ENCODE peak calls at places on chromosomes 4 and X, in eight cellular contexts. M is CD8-positive, alpha-beta T cell; T is dorsolateral prefrontal cortex; G is tibial artery; S is BJ; U is astrocyte of the spinal cord; B is GM06990; Q is mucosa of descending colon. Z is an unnamed sample.

GRCh38 chr4:143021384-143021783 is 163.3 kb upstream of the USP38 start:
- DNase-seq in T (no peak), M (no peak), B (peak), S (no peak), G (no peak), U (no peak), Q (no peak), Z (no peak)

GRCh38 chr4:94500696-94501095 is 49.0 kb downstream of the PDLIM5 start:
- DNase-seq in U (no peak), G (no peak), M (no peak), B (no peak), Q (no peak), S (no peak), T (no peak), Z (no peak)

GRCh38 chrX:138925330-138925729 is 213.8 kb upstream of the FGF13 start:
- DNase-seq in S (peak), U (peak), B (no peak), Q (no peak), T (no peak), M (no peak), G (no peak), Z (no peak)

GRCh38 chr4:150089732-150090131 is 11.5 kb downstream of the DCLK2 start:
- DNase-seq in U (peak), S (no peak), T (no peak), G (no peak), M (no peak), Q (no peak), B (no peak), Z (no peak)

GRCh38 chrX:68428431-68428830 is 4.9 kb downstream of the OPHN1 start:
- DNase-seq in M (no peak), T (no peak), U (peak), B (no peak), S (no peak), G (no peak), Q (no peak), Z (no peak)

GRCh38 chr4:119046263-119046662 is 89.4 kb upstream of the MYOZ2 start:
- DNase-seq in G (peak), U (no peak), S (no peak), B (no peak), M (no peak), Q (peak), T (no peak), Z (no peak)

GRCh38 chrX:107672955-107673378 is 44.7 kb downstream of the PRPS1 start:
- DNase-seq in U (peak), Q (peak), M (peak), B (peak), G (peak), T (no peak), S (peak), Z (no peak)

GRCh38 chrX:82626978-82627377 is 881.1 kb upstream of the POU3F4 start:
- DNase-seq in T (no peak), U (no peak), B (no peak), Q (no peak), G (no peak), M (no peak), S (no peak), Z (no peak)

GRCh38 chrX:142663330-142664095 is 362.2 kb upstream of the SPANXN4 start:
- DNase-seq in U (no peak), M (no peak), T (no peak), G (no peak), S (no peak), Q (no peak), B (no peak), Z (no peak)

GRCh38 chr4:74166135-74166534 is 8.2 kb downstream of the MTHFD2L start:
- DNase-seq in M (no peak), S (no peak), U (no peak), G (no peak), B (no peak), T (no peak), Q (no peak), Z (no peak)

GRCh38 chr4:151727365-151727764 is 33.4 kb downstream of the GATB start:
- DNase-seq in T (no peak), G (no peak), S (no peak), M (no peak), U (no peak), Q (no peak), B (no peak), Z (no peak)

GRCh38 chrX:111445485-111445884 is 33.5 kb upstream of the DCX start:
- DNase-seq in U (peak), M (no peak), G (no peak), B (peak), T (no peak), S (no peak), Q (no peak), Z (peak)

DNA sequence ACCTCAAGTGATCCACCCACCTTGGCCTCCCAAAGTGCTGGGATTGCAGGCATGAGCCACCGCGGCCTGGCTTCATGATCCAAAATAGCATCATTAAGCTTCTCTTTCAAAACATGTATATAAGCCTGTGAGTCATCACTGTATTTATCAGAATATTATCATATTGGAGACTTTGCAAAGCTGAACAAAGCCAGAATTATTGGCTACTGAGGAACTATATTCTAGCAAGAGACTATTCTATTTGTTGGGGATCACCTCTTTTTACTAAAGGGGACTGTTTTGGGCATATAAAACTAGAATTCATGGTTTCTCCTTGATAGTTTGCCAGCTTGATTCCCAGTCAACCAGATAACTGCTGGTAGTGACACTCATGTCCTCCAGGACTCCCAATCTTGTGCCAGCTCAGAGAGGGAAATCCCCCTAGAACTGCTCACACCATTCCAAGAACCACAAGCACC is 40.1 kb downstream of the TET2 start:
- DNase-seq in U (peak), T (no peak), Q (no peak), S (no peak), B (no peak), G (no peak), M (no peak), Z (peak)
- H3K4me3 ChIP-seq in U (no peak), T (no peak), Q (no peak), S (no peak), B (no peak), G (no peak), M (no peak), Z (no peak)

DNA sequence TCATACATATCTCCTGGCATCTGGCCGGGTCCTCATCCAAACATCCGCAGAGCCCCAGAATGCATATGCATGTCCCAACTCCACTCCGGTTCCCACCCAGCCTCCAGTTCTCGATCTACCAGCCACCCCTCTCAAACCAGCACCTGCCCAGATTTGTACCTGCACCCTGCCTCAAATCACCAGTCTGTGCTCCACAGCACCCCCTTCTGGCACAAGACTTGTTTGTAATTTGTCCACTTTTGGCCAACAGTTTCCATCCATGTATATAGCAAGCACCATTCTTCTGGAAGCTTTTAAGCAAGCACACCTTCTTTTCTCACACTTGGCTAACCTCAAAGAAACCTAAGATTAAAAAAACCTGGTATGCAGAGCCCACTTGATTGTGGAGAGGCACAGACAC is 644.1 kb downstream of the MID1IP1 start:
- DNase-seq in T (no peak), B (no peak), M (peak), Q (no peak), S (no peak), U (no peak), G (no peak), Z (no peak)
- TF ChIP-seq CTCF in T (no peak), B (peak), M (peak), Q (no peak), S (no peak), U (peak), G (peak), Z (peak)

DNA sequence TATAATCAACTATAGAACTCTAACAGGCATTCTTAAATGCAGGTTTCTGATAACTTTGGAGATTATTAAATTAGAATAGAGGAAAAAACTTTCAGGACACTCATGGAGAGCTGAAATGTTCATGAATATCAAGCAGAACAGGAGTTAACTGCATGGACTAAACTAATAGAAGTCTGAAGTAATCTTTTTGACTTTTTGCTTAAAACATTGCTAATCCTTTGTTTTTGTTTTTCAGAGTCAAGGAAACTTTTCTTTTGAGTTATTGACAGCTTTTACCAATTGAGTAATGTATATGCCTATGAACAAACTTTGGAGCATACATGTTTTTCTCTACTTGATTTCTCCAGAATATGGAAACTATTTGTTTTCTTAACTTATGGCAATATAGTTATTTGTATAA is 112.5 kb downstream of the EIF4E start:
- DNase-seq in B (no peak), U (no peak), M (no peak), Q (no peak), S (no peak), T (no peak), G (no peak), Z (no peak)
- H3K4me3 ChIP-seq in B (no peak), U (no peak), M (no peak), Q (no peak), S (no peak), T (no peak), G (no peak), Z (no peak)

GRCh38 chr4:134691915-134692314 is 490.3 kb upstream of the PABPC4L start:
- DNase-seq in Q (no peak), U (peak), S (peak), G (no peak), T (no peak), M (no peak), B (no peak), Z (peak)

GRCh38 chr4:134700251-134700650 is 498.7 kb upstream of the PABPC4L start:
- DNase-seq in G (no peak), U (no peak), M (no peak), B (no peak), Q (no peak), S (no peak), T (no peak), Z (no peak)

GRCh38 chr4:134695433-134695832 is 493.8 kb upstream of the PABPC4L start:
- DNase-seq in M (no peak), Q (no peak), U (no peak), B (no peak), S (no peak), G (no peak), T (no peak), Z (no peak)
- TF ChIP-seq CTCF in M (no peak), Q (no peak), U (no peak), B (no peak), S (no peak), G (no peak), T (no peak), Z (peak)

GRCh38 chr4:87524456-87524855 is 4.7 kb downstream of the SPARCL1 start:
- DNase-seq in B (no peak), M (no peak), S (no peak), G (no peak), T (no peak), Q (no peak), U (no peak), Z (no peak)

GRCh38 chr4:87525636-87526035 is 3.5 kb downstream of the SPARCL1 start:
- DNase-seq in T (no peak), M (no peak), G (no peak), U (no peak), S (no peak), Q (no peak), B (no peak), Z (peak)

GRCh38 chr4:87527446-87528240 is 1.5 kb downstream of the SPARCL1 start:
- DNase-seq in M (no peak), U (no peak), T (no peak), Q (no peak), B (no peak), G (no peak), S (no peak), Z (no peak)

GRCh38 chr4:87521757-87522374 is 7.3 kb downstream of the SPARCL1 start:
- DNase-seq in Q (no peak), G (no peak), S (no peak), M (no peak), U (peak), B (peak), T (no peak), Z (no peak)

GRCh38 chr4:87523307-87523706 is 5.9 kb downstream of the SPARCL1 start:
- DNase-seq in S (no peak), Q (no peak), M (no peak), B (no peak), G (no peak), U (no peak), T (no peak), Z (no peak)
- H3K4me3 ChIP-seq in S (no peak), Q (no peak), M (no peak), B (no peak), G (no peak), U (no peak), T (peak), Z (no peak)

DNA sequence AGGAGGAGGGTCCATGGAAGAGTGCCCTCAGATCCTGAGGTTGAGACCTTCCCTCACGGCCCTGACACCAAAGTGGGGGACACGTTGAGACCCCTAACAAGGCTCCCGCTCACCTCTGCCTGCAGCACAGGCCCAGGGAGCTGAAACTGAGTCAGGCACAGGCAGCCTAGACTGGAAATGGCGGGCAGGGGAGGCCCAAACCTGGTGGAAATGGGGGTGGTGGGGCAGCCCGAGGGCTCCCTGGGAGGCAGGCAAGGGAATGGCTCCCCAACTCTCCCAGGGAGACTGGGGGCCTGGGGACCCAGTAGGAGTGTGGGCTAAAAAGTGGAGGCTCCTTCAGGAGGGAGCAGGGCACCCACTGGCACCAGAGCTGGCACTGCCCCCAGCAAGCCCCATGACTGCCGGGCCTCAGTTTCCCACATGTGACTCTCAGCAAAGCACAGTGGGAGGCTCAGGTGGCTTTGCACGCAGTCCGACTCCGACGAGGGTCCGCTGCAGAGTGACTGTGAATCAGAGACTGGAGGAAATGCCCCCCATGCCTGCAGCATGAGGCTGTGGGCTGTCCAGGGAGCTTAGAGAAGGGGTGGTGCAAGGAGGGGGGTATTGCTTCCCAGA is 5.9 kb downstream of the NKX1-1 start:
- DNase-seq in S (no peak), B (no peak), U (no peak), T (peak), G (no peak), M (no peak), Q (peak), Z (no peak)
- TF ChIP-seq CTCF in S (no peak), B (no peak), U (no peak), T (no peak), G (no peak), M (no peak), Q (no peak), Z (no peak)

GRCh38 chr4:87557348-87557747 is 28.2 kb upstream of the SPARCL1 start:
- DNase-seq in T (no peak), B (no peak), G (no peak), S (no peak), Q (no peak), U (no peak), M (no peak), Z (no peak)

GRCh38 chr4:87560802-87561201 is 31.6 kb upstream of the SPARCL1 start:
- DNase-seq in U (no peak), M (no peak), T (no peak), B (no peak), Q (no peak), G (no peak), S (no peak), Z (no peak)

GRCh38 chr4:87555751-87556619 is 26.8 kb upstream of the SPARCL1 start:
- DNase-seq in Q (no peak), M (no peak), S (peak), B (no peak), U (peak), T (no peak), G (peak), Z (peak)

GRCh38 chr4:87559090-87559837 is 30.1 kb upstream of the SPARCL1 start:
- DNase-seq in G (no peak), B (peak), S (no peak), M (peak), Q (no peak), T (no peak), U (no peak), Z (no peak)
- H3K4me3 ChIP-seq in G (no peak), B (no peak), S (no peak), M (no peak), Q (no peak), T (no peak), U (no peak), Z (no peak)

GRCh38 chrX:14347523-14347922 is 181.8 kb upstream of the GLRA2 start:
- DNase-seq in T (no peak), S (no peak), U (no peak), M (no peak), Q (no peak), G (no peak), B (no peak), Z (no peak)

DNA sequence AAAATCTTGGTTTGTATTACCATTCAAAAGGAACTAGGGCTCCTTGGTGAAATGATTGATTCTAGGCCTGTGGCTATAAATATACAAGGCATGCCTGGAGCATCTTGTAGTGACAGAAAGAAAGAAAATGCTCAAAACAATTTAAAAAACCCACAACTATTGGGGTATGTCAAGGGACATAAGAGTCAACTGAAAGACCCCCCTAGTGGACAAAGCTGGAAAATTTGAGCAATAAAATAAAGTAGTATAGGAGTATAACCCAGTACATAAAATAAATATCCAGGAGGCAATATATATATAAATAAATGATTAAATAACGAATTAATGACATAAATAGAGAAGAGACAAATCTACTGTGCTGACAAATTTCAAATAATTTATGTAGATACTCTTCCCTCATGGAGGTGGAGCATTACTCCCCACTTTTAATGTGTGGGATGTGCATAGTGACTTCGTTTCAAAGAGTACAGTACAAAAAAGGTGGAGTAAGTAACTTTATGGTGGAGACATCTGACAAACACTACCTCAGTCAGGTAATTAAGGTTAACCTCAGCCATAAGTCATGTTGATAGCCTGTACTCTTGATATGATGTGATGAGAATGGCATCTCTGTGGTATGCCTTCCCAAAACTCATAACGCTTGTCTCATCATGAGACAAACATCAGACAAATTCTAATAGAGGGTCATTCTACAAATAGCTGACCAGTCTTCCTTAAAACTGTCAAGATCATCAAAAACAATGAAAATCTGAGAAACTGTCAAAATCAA is 185.0 kb upstream of the GLRA2 start:
- DNase-seq in U (no peak), M (no peak), G (no peak), Q (no peak), B (no peak), S (no peak), T (no peak), Z (no peak)
- TF ChIP-seq CTCF in U (no peak), M (no peak), G (no peak), Q (no peak), B (peak), S (no peak), T (no peak), Z (no peak)